ENCODE peak calls at places on chromosomes 1 and 21, in five cellular contexts. C is lower leg skin, F is coronary artery, E is brain microvascular endothelial cell, M is ovary. A is an unnamed sample.

GRCh38 chr1:22452401-22452963 is 831 bp downstream of the ZBTB40 start:
- DNase-seq in C (no peak), M (no peak), F (peak; percentile 76), E (no peak), A (no peak)

GRCh38 chr1:99119193-99119592 is 114.5 kb upstream of the PLPPR5 start:
- DNase-seq in E (no peak), M (no peak), F (no peak), C (no peak), A (no peak)

GRCh38 chr1:77888429-77889239 is at the start of gene NEXN:
- DNase-seq in F (peak; percentile 90), E (peak; percentile 76), C (peak; percentile 27), M (peak; percentile 83), A (peak; percentile 80)

GRCh38 chr1:17122449-17123194 is 3.4 kb upstream of the PADI2 start:
- DNase-seq in E (peak; percentile 51), M (no peak), C (no peak), F (no peak), A (no peak)

GRCh38 chr1:206895837-206896242 is 1.4 kb upstream of the IL24 start:
- DNase-seq in M (no peak), F (no peak), E (no peak), C (no peak), A (no peak)

GRCh38 chr1:87084247-87084836 is 169.9 kb downstream of the HS2ST1 start:
- DNase-seq in M (no peak), E (no peak), F (no peak), C (no peak), A (no peak)

GRCh38 chr1:117215733-117216462 is 5.2 kb upstream of the VTCN1 start:
- DNase-seq in F (no peak), M (no peak), E (no peak), C (no peak), A (no peak)

GRCh38 chr1:70499695-70500094 is 88.6 kb downstream of the CTH start:
- DNase-seq in E (no peak), F (no peak), M (no peak), C (no peak), A (no peak)

GRCh38 chr1:158355773-158356172 is 2.1 kb downstream of the CD1E start:
- DNase-seq in E (no peak), C (no peak), M (no peak), F (no peak), A (no peak)

GRCh38 chr1:223887724-223888428 is 42.1 kb upstream of the TP53BP2 start:
- DNase-seq in C (no peak), F (peak; percentile 82), M (no peak), E (peak; percentile 99), A (no peak)

GRCh38 chr1:11784993-11785769 is 20.6 kb downstream of the MTHFR start:
- DNase-seq in M (peak; percentile 71), E (no peak), C (no peak), F (no peak), A (no peak)

GRCh38 chr1:42484382-42484781 is 21.3 kb downstream of the CCDC30 start:
- DNase-seq in F (no peak), E (peak; percentile 91), M (no peak), C (no peak), A (no peak)

GRCh38 chr21:43767980-43768867 is 7.9 kb downstream of the CSTB start:
- DNase-seq in F (no peak), C (peak; percentile 59), E (peak; percentile 75), M (peak; percentile 54), A (no peak)

GRCh38 chr1:185170291-185170848 is 13.4 kb downstream of the SWT1 start:
- DNase-seq in E (peak; percentile 66), F (no peak), C (peak; percentile 21), M (no peak), A (no peak)

GRCh38 chr1:1204425-1204920 is 1.9 kb downstream of the TNFRSF18 start:
- DNase-seq in C (no peak), F (no peak), M (no peak), E (no peak), A (no peak)

GRCh38 chr1:212671342-212672031 is 28.2 kb downstream of the BATF3 start:
- DNase-seq in F (peak; percentile 68), C (peak; percentile 34), M (no peak), E (peak; percentile 39), A (peak; percentile 16)

GRCh38 chr1:67313934-67314671 is 6.4 kb downstream of the IL12RB2 start:
- DNase-seq in E (no peak), C (no peak), M (no peak), F (no peak), A (no peak)

GRCh38 chr1:228799929-228800328 is 64.7 kb downstream of the RHOU start:
- DNase-seq in F (no peak), E (no peak), M (no peak), C (no peak), A (peak; percentile 10)

GRCh38 chr1:50268049-50268448 is 155.2 kb downstream of the DMRTA2 start:
- DNase-seq in F (no peak), M (no peak), C (no peak), E (no peak), A (no peak)

GRCh38 chr1:25503551-25504426 is 39.6 kb upstream of the LDLRAP1 start:
- DNase-seq in F (no peak), C (no peak), E (no peak), M (no peak), A (no peak)

GRCh38 chr21:26982767-26983166 is 15.9 kb upstream of the ADAMTS5 start:
- DNase-seq in M (no peak), F (no peak), E (no peak), C (no peak), A (no peak)

GRCh38 chr1:73331726-73332125 is 866.2 kb downstream of the LRRIQ3 start:
- DNase-seq in F (no peak), M (no peak), E (no peak), C (no peak), A (no peak)

GRCh38 chr1:36603461-36603860 is 120.7 kb upstream of the CSF3R start:
- DNase-seq in C (no peak), F (no peak), M (no peak), E (no peak), A (no peak)

GRCh38 chr1:226134170-226135058 is 52.1 kb downstream of the ACBD3 start:
- DNase-seq in C (no peak), M (no peak), E (no peak), F (no peak), A (peak; percentile 49)

GRCh38 chr1:167012570-167012969 is 23.5 kb downstream of the MAEL start:
- DNase-seq in F (no peak), E (no peak), C (no peak), M (no peak), A (no peak)

GRCh38 chr1:179589524-179589923 is 2.1 kb upstream of the TDRD5 start:
- DNase-seq in E (no peak), M (no peak), C (no peak), F (no peak), A (no peak)

GRCh38 chr1:30413111-30413440 is 310.3 kb downstream of the MATN1 start:
- DNase-seq in F (peak; percentile 49), E (no peak), C (peak; percentile 7), M (no peak), A (peak; percentile 47)

GRCh38 chr1:9292361-9293240 is at the start of gene SPSB1:
- DNase-seq in C (peak; percentile 60), M (peak; percentile 76), F (peak; percentile 90), E (peak; percentile 56), A (no peak)

GRCh38 chr1:19764848-19765247 is 34.9 kb downstream of the TMCO4 start:
- DNase-seq in M (no peak), C (no peak), E (peak; percentile 71), F (no peak), A (no peak)

GRCh38 chr21:25895565-25896205 is 160.9 kb downstream of the GABPA start:
- DNase-seq in M (no peak), E (no peak), C (no peak), F (no peak), A (no peak)

GRCh38 chr1:182595641-182596240 is 6.7 kb upstream of the RNASEL start:
- DNase-seq in C (peak; percentile 68), M (peak; percentile 32), E (peak; percentile 76), F (peak; percentile 78), A (no peak)

GRCh38 chr1:41672641-41673313 is 188.3 kb upstream of the EDN2 start:
- DNase-seq in E (peak; percentile 45), M (no peak), F (no peak), C (no peak), A (no peak)

GRCh38 chr1:100462291-100463040 is 75.5 kb upstream of the GPR88 start:
- DNase-seq in C (no peak), M (no peak), F (no peak), E (no peak), A (no peak)

GRCh38 chr1:3065797-3066196 is 3.2 kb upstream of the PRDM16 start:
- DNase-seq in C (no peak), E (no peak), M (no peak), F (no peak), A (peak; percentile 54)

GRCh38 chr1:3066826-3067225 is 2.2 kb upstream of the PRDM16 start:
- DNase-seq in M (no peak), F (peak; percentile 74), E (no peak), C (no peak), A (no peak)

GRCh38 chr1:3065396-3065795 is 3.6 kb upstream of the PRDM16 start:
- DNase-seq in C (no peak), E (no peak), M (no peak), F (peak; percentile 55), A (peak; percentile 58)

GRCh38 chr1:3067301-3067670 is 1.7 kb upstream of the PRDM16 start:
- DNase-seq in M (no peak), E (no peak), C (no peak), F (no peak), A (no peak)

DNA sequence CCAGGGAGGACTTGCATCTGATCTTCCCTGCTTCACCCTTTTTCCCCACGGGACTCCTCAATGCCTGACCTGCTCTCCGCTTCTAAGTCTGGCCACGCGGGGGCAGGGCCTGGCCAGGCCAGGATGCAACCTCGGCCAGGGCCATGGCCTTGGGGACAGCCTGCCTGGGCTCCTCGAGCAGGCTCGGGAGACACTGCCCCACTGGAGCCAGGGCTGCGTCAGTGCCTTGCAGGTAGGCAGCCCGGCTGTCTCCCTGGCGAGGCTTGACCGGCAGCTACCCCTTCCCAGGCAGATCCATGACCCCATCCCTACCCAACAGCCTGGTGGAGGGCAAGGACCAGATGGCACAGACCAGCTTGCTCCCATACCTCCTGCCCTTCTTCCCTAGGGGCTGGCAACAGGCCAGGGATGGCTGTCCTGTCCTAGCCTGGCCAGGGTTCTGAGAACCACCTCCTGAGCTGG is 2.7 kb upstream of the PRDM16 start:
- DNase-seq in M (no peak), F (peak; percentile 87), E (no peak), C (no peak), A (no peak)
- TF ChIP-seq CTCF in M (no peak), F (peak; percentile 66), E (peak; percentile 63), C (no peak), A (peak; percentile 76)

GRCh38 chr1:4754816-4755215 is 100.4 kb downstream of the AJAP1 start:
- DNase-seq in F (no peak), M (no peak), C (no peak), E (no peak), A (no peak)
- TF ChIP-seq CTCF in F (no peak), M (no peak), C (no peak), E (no peak), A (no peak)

GRCh38 chr1:64499966-64500365 is 30.0 kb downstream of the CACHD1 start:
- DNase-seq in E (no peak), F (no peak), C (no peak), M (no peak), A (no peak)
- TF ChIP-seq CTCF in E (peak; percentile 7), F (no peak), C (no peak), M (no peak), A (no peak)

GRCh38 chr1:247332215-247332900 is 691 bp upstream of the ZNF496 start:
- DNase-seq in C (peak; percentile 21), E (no peak), F (peak; percentile 81), M (peak; percentile 59), A (no peak)
- TF ChIP-seq CTCF in C (no peak), E (no peak), F (no peak), M (no peak), A (no peak)

GRCh38 chr1:106217765-106218164 is 838.7 kb upstream of the PRMT6 start:
- DNase-seq in C (no peak), F (no peak), M (no peak), E (no peak), A (no peak)
- TF ChIP-seq CTCF in C (no peak), F (no peak), M (no peak), E (no peak), A (peak; percentile 66)

A was measured in type B pancreatic cell.